ENCODE peak calls at places on chromosomes 3 and 15, in nine cellular contexts. Z is hepatic stellate cell, F is activated gamma-delta T cell treated with Interleukin-2 at 50 U/mL for 16 hours, E is SW480, O is transverse colon, G is epithelial cell of prostate, Q is ureter, T is germinal center, Y is mesenteric fat pad. N is an unnamed sample.

GRCh38 chr3:142275856-142276255 is 50.5 kb upstream of the GK5 start:
- DNase-seq in F (no peak), Z (peak), E (no peak), Q (no peak), O (no peak), G (no peak), Y (no peak), T (no peak), N (peak)

GRCh38 chr3:49217688-49218470 is 46.5 kb downstream of the KLHDC8B start:
- DNase-seq in Q (no peak), Z (no peak), T (no peak), E (no peak), G (no peak), F (no peak), O (peak), Y (peak), N (no peak)

GRCh38 chr3:72973031-72973723 is 23.4 kb upstream of the PPP4R2 start:
- DNase-seq in Z (no peak), T (no peak), F (no peak), G (no peak), Q (no peak), E (no peak), Y (no peak), O (peak), N (peak)

GRCh38 chr3:10766049-10766705 is 49.9 kb upstream of the SLC6A11 start:
- DNase-seq in E (no peak), O (no peak), Z (no peak), G (no peak), T (no peak), F (no peak), Y (peak), Q (peak), N (no peak)

GRCh38 chr15:98712845-98713584 is 64.7 kb downstream of the IGF1R start:
- DNase-seq in Z (no peak), G (no peak), O (no peak), Q (no peak), F (no peak), Y (no peak), T (no peak), E (no peak), N (no peak)

GRCh38 chr15:89184367-89184766 is 37.0 kb downstream of the RLBP1 start:
- DNase-seq in O (no peak), Z (no peak), T (no peak), E (no peak), F (no peak), Y (no peak), Q (no peak), G (no peak), N (no peak)

GRCh38 chr15:49989498-49989897 is 129.5 kb downstream of the ATP8B4 start:
- DNase-seq in E (no peak), G (no peak), Z (no peak), Y (no peak), Q (no peak), F (no peak), O (no peak), T (no peak), N (no peak)

GRCh38 chr3:107710851-107711250 is 188.1 kb downstream of the BBX start:
- DNase-seq in E (no peak), Q (no peak), G (no peak), T (no peak), O (no peak), Z (no peak), F (no peak), Y (no peak), N (no peak)

GRCh38 chr15:67172172-67172571 is 82.3 kb downstream of the AAGAB start:
- DNase-seq in T (no peak), O (no peak), E (no peak), G (no peak), Z (no peak), F (no peak), Q (no peak), Y (no peak), N (no peak)

GRCh38 chr3:29026301-29026700 is 254.6 kb upstream of the RBMS3 start:
- DNase-seq in Z (no peak), F (no peak), Y (no peak), Q (no peak), T (no peak), O (no peak), G (no peak), E (no peak), N (no peak)

GRCh38 chr3:58065700-58066167 is 57.5 kb downstream of the FLNB start:
- DNase-seq in O (no peak), Z (no peak), Y (no peak), F (no peak), Q (no peak), E (no peak), G (no peak), T (no peak), N (no peak)

GRCh38 chr3:135148431-135148830 is 353.4 kb downstream of the EPHB1 start:
- DNase-seq in Z (no peak), E (no peak), T (no peak), Q (peak), O (no peak), Y (no peak), F (no peak), G (no peak), N (no peak)

GRCh38 chr3:33360136-33360825 is 79.9 kb downstream of the UBP1 start:
- DNase-seq in F (no peak), G (peak), O (no peak), Q (no peak), E (peak), Y (no peak), T (no peak), Z (peak), N (peak)

GRCh38 chr3:39378092-39378491 is 5.1 kb upstream of the SLC25A38 start:
- DNase-seq in G (no peak), Q (peak), F (peak), T (peak), E (peak), O (peak), Y (no peak), Z (peak), N (peak)

GRCh38 chr3:153285982-153286381 is 124.0 kb downstream of the RAP2B start:
- DNase-seq in O (no peak), F (no peak), Y (no peak), Z (no peak), Q (no peak), G (peak), T (no peak), E (no peak), N (peak)

GRCh38 chr15:33009026-33009425 is 185.5 kb downstream of the FMN1 start:
- DNase-seq in Q (no peak), O (no peak), F (no peak), Z (no peak), E (no peak), Y (no peak), G (no peak), T (no peak), N (no peak)

GRCh38 chr15:37733628-37734027 is 200.8 kb upstream of the TMCO5A start:
- DNase-seq in E (no peak), G (no peak), Y (no peak), Z (no peak), O (no peak), Q (no peak), T (no peak), F (no peak), N (peak)

GRCh38 chr3:150472421-150472820 is 64.3 kb downstream of the TSC22D2 start:
- DNase-seq in Y (no peak), Q (no peak), O (no peak), F (no peak), Z (no peak), T (no peak), G (no peak), E (no peak), N (no peak)

GRCh38 chr3:53665606-53666005 is 171.2 kb downstream of the CACNA1D start:
- DNase-seq in E (no peak), T (no peak), O (no peak), F (no peak), Z (no peak), Y (no peak), Q (no peak), G (no peak), N (no peak)

GRCh38 chr3:8348076-8348475 is 153.5 kb upstream of the LMCD1 start:
- DNase-seq in G (no peak), Q (no peak), Y (no peak), T (no peak), Z (no peak), O (no peak), F (no peak), E (no peak), N (no peak)

GRCh38 chr3:21509706-21510105 is 241.3 kb downstream of the ZNF385D start:
- DNase-seq in T (no peak), O (no peak), Z (no peak), Q (no peak), Y (no peak), E (no peak), F (no peak), G (no peak), N (no peak)

GRCh38 chr3:31053299-31053698 is 158.8 kb upstream of the GADL1 start:
- DNase-seq in F (no peak), O (no peak), T (no peak), Z (no peak), Q (no peak), E (no peak), G (no peak), Y (no peak), N (no peak)

GRCh38 chr3:123872621-123873020 is 11.5 kb downstream of the MYLK start:
- DNase-seq in T (no peak), O (no peak), Q (no peak), G (no peak), Y (no peak), Z (no peak), F (no peak), E (no peak), N (no peak)

GRCh38 chr15:72173864-72174550 is 23.6 kb downstream of the GRAMD2A start:
- DNase-seq in E (no peak), Q (no peak), Z (no peak), G (no peak), Y (peak), O (no peak), F (no peak), T (no peak), N (no peak)

GRCh38 chr3:43884581-43884980 is 193.8 kb downstream of the ABHD5 start:
- DNase-seq in F (no peak), Z (no peak), G (no peak), Y (no peak), E (no peak), T (no peak), Q (no peak), O (no peak), N (no peak)

GRCh38 chr3:151290673-151291072 is 12.3 kb upstream of the P2RY14 start:
- DNase-seq in F (no peak), E (peak), T (peak), Y (no peak), Q (no peak), O (no peak), Z (peak), G (no peak), N (no peak)

GRCh38 chr3:138381413-138381901 is 33.1 kb downstream of the MRAS start:
- DNase-seq in E (no peak), Y (peak), T (no peak), Z (no peak), G (no peak), Q (no peak), O (no peak), F (no peak), N (no peak)

GRCh38 chr3:135992072-135992471 is 26.5 kb downstream of the PPP2R3A start:
- DNase-seq in E (no peak), Z (peak), Q (no peak), O (no peak), F (no peak), G (peak), Y (no peak), T (no peak), N (peak)

GRCh38 chr3:153901991-153902390 is 219.2 kb upstream of the ARHGEF26 start:
- DNase-seq in G (no peak), O (no peak), Y (no peak), T (no peak), F (no peak), Z (no peak), Q (no peak), E (no peak), N (peak)

GRCh38 chr3:185820973-185821758 is 3.7 kb downstream of the IGF2BP2 start:
- DNase-seq in E (peak), G (no peak), O (no peak), Z (peak), Q (no peak), T (no peak), Y (no peak), F (no peak), N (peak)

GRCh38 chr3:94092080-94092479 is 29.2 kb downstream of the NSUN3 start:
- DNase-seq in E (no peak), F (no peak), G (no peak), T (no peak), Z (no peak), Y (no peak), Q (no peak), O (no peak), N (no peak)

GRCh38 chr3:158532099-158532734 is 38.8 kb upstream of the MLF1 start:
- DNase-seq in Z (peak), T (peak), O (no peak), E (peak), Y (no peak), Q (no peak), F (no peak), G (no peak), N (no peak)

GRCh38 chr15:70863450-70864218 is 9.7 kb upstream of the LARP6 start:
- DNase-seq in O (no peak), E (peak), F (no peak), Y (no peak), G (peak), Q (no peak), T (no peak), Z (peak), N (peak)

GRCh38 chr3:157429703-157430102 is 6.9 kb upstream of the PTX3 start:
- DNase-seq in E (no peak), F (no peak), T (no peak), O (no peak), Q (no peak), Z (peak), Y (no peak), G (no peak), N (no peak)

GRCh38 chr3:193869221-193870201 is 266.4 kb upstream of the HES1 start:
- DNase-seq in Z (peak), Y (no peak), O (no peak), E (peak), T (no peak), Q (peak), F (no peak), G (no peak), N (peak)